ENCODE peak calls at places on chromosomes 3 and 15, in five cellular contexts. P is dorsolateral prefrontal cortex; Y is GM23248; T is CD8-positive, alpha-beta memory T cell; X is A549. Z is an unnamed sample.
A peak's percentile ranks its signal among the peaks of the same experiment; 100 is the strongest.

GRCh38 chr15:38202356-38202755 is 50.3 kb upstream of the SPRED1 start:
- DNase-seq in P (no peak), X (no peak), T (no peak), Y (peak; percentile 9), Z (no peak)

GRCh38 chr15:92123848-92124631 is 269.6 kb upstream of the ST8SIA2 start:
- DNase-seq in T (no peak), Y (no peak), P (no peak), X (no peak), Z (no peak)

GRCh38 chr15:35937380-35937779 is 391.4 kb upstream of the DPH6 start:
- DNase-seq in X (no peak), T (no peak), P (no peak), Y (no peak), Z (no peak)

GRCh38 chr3:124078978-124079911 is 87.3 kb upstream of the ROPN1 start:
- DNase-seq in X (peak; percentile 19), P (no peak), T (no peak), Y (peak; percentile 64), Z (no peak)

GRCh38 chr3:13787533-13787932 is 92.3 kb downstream of the WNT7A start:
- DNase-seq in P (no peak), X (no peak), T (no peak), Y (no peak), Z (no peak)

GRCh38 chr3:101544181-101544850 is 17.4 kb upstream of the TRMT10C start:
- DNase-seq in P (no peak), Y (no peak), X (no peak), T (no peak), Z (no peak)

GRCh38 chr3:195224156-195224979 is 46.6 kb downstream of the XXYLT1 start:
- DNase-seq in T (no peak), Y (peak; percentile 10), P (no peak), X (no peak), Z (no peak)

GRCh38 chr3:4504340-4505261 is 11.5 kb downstream of the ITPR1 start:
- DNase-seq in T (peak; percentile 59), Y (peak; percentile 7), P (no peak), X (no peak), Z (no peak)

GRCh38 chr3:180747805-180748361 is 68.6 kb upstream of the CCDC39 start:
- DNase-seq in X (no peak), P (no peak), T (no peak), Y (no peak), Z (no peak)

GRCh38 chr3:1611824-1612223 is 486.8 kb upstream of the CNTN4 start:
- DNase-seq in P (no peak), X (no peak), Y (no peak), T (no peak), Z (no peak)

GRCh38 chr3:11640009-11640673 is 3.6 kb downstream of the VGLL4 start:
- DNase-seq in P (no peak), Y (no peak), T (no peak), X (no peak), Z (no peak)

GRCh38 chr15:66702770-66703539 is 919 bp downstream of the SMAD6 start:
- DNase-seq in P (no peak), Y (peak; percentile 65), T (no peak), X (no peak), Z (no peak)

GRCh38 chr15:101192081-101192480 is 59.8 kb downstream of the CHSY1 start:
- DNase-seq in T (no peak), Y (no peak), X (no peak), P (no peak), Z (no peak)

GRCh38 chr3:186967686-186968085 is 37.4 kb downstream of the ST6GAL1 start:
- DNase-seq in P (no peak), Y (no peak), X (no peak), T (no peak), Z (no peak)

GRCh38 chr3:116190095-116190494 is 255.2 kb downstream of the LSAMP start:
- DNase-seq in T (no peak), P (no peak), Y (no peak), X (no peak), Z (no peak)

GRCh38 chr3:55484191-55484644 is 2.9 kb downstream of the WNT5A start:
- DNase-seq in P (no peak), Y (no peak), X (no peak), T (no peak), Z (no peak)

GRCh38 chr3:42732196-42732828 is 29.7 kb upstream of the HHATL start:
- DNase-seq in P (peak; percentile 74), Y (no peak), T (no peak), X (no peak), Z (no peak)

GRCh38 chr3:172511783-172512357 is 11.4 kb downstream of the TNFSF10 start:
- DNase-seq in Y (no peak), T (no peak), X (no peak), P (no peak), Z (no peak)

GRCh38 chr3:149783576-149783975 is 8.8 kb downstream of the ANKUB1 start:
- DNase-seq in X (peak; percentile 31), P (no peak), T (no peak), Y (peak; percentile 65), Z (no peak)

GRCh38 chr3:31300802-31301443 is 231.8 kb upstream of the STT3B start:
- DNase-seq in P (no peak), X (no peak), Y (no peak), T (no peak), Z (no peak)

GRCh38 chr3:27630892-27631291 is 91.2 kb downstream of the EOMES start:
- DNase-seq in Y (peak; percentile 87), X (peak; percentile 49), T (no peak), P (no peak), Z (no peak)

GRCh38 chr15:75531041-75531450 is 48.1 kb downstream of the PTPN9 start:
- DNase-seq in Y (peak; percentile 79), T (no peak), X (no peak), P (no peak), Z (no peak)

GRCh38 chr3:55690746-55691540 is 203.8 kb upstream of the WNT5A start:
- DNase-seq in T (no peak), P (no peak), Y (no peak), X (no peak), Z (peak; percentile 52)

GRCh38 chr3:153903430-153903829 is 217.8 kb upstream of the ARHGEF26 start:
- DNase-seq in T (no peak), P (no peak), X (no peak), Y (no peak), Z (no peak)

GRCh38 chr3:188754286-188754685 is 417.5 kb upstream of the TPRG1 start:
- DNase-seq in P (no peak), Y (no peak), T (no peak), X (no peak), Z (no peak)

GRCh38 chr15:39594056-39594763 is 13.3 kb downstream of the THBS1 start:
- DNase-seq in Y (peak; percentile 41), P (no peak), X (no peak), T (peak; percentile 65), Z (no peak)

GRCh38 chr15:68992696-68993095 is 21.8 kb upstream of the NOX5 start:
- DNase-seq in T (no peak), P (no peak), Y (no peak), X (no peak), Z (peak; percentile 1)

GRCh38 chr3:23698652-23699313 is 107.0 kb upstream of the UBE2E1 start:
- DNase-seq in X (no peak), P (no peak), T (no peak), Y (no peak), Z (no peak)

GRCh38 chr15:42313463-42313862 is 40.2 kb upstream of the TMEM87A start:
- DNase-seq in Y (no peak), T (no peak), P (no peak), X (no peak), Z (no peak)

GRCh38 chr3:111676177-111677021 is 81.3 kb upstream of the ZBED2 start:
- DNase-seq in Y (peak; percentile 42), T (no peak), X (peak; percentile 22), P (no peak), Z (no peak)
- H3K4me3 ChIP-seq in Y (no peak overlapping the region), T (peak overlapping the region; percentile 67), X (peak overlapping the region; percentile 79), P (peak overlapping the region; percentile 68), Z (no peak overlapping the region)

GRCh38 chr15:80906159-80906775 is 83.4 kb downstream of the MESD start:
- DNase-seq in T (no peak), Y (peak; percentile 46), P (no peak), X (no peak), Z (no peak)

GRCh38 chr15:80902298-80902801 is 87.3 kb downstream of the MESD start:
- DNase-seq in T (no peak), Y (no peak), X (no peak), P (no peak), Z (no peak)

DNA sequence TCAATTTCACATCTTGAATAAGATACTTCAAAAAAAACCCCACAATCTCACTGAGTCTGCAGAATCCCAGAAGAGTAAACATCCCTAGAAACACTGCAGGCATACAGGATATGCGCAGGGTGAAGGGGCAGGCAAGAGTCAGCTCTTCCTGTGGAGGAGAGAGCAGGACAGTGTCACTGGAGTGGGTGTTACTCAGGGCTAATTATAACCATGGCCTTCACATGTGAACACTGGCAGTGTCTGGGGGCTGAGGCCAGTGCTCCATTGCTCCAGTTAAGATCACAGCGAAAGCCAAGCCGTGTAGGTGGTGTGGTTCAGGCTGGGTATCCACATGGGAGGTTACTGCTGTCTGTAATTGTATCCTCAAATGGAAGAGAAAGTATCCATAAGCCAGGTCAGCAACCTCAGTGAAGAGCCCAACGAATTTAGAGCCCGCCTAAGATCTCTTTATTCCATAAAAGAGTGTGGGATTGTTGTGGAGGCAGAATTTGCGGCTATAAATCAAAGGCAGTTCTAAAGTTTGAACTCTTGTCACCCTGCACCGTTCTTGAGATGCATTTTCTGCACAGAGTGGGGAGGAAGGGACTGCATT is 84.6 kb downstream of the MESD start:
- DNase-seq in X (no peak), P (no peak), T (no peak), Y (peak; percentile 30), Z (no peak)
- H3K27ac ChIP-seq in X (no peak overlapping the region), P (no peak overlapping the region), T (no peak overlapping the region), Y (no peak overlapping the region), Z (no peak overlapping the region)

GRCh38 chr3:141413387-141414140 is 45.3 kb downstream of the ZBTB38 start:
- DNase-seq in Y (peak; percentile 58), T (no peak), X (no peak), P (no peak), Z (no peak)

GRCh38 chr3:141410861-141411771 is 42.8 kb downstream of the ZBTB38 start:
- DNase-seq in X (no peak), T (no peak), Y (peak; percentile 60), P (no peak), Z (no peak)

GRCh38 chr3:141412936-141413354 is 44.6 kb downstream of the ZBTB38 start:
- DNase-seq in X (no peak), T (no peak), P (peak; percentile 80), Y (peak; percentile 93), Z (peak; percentile 89)

GRCh38 chr3:141410408-141410807 is 42.1 kb downstream of the ZBTB38 start:
- DNase-seq in X (no peak), T (no peak), Y (peak; percentile 75), P (no peak), Z (no peak)

GRCh38 chr3:141412087-141412935 is 44.0 kb downstream of the ZBTB38 start:
- DNase-seq in P (no peak), X (peak; percentile 58), T (peak; percentile 71), Y (peak; percentile 85), Z (no peak)
- H3K4me3 ChIP-seq in P (peak overlapping the region; percentile 28), X (peak overlapping the region; percentile 22), T (peak overlapping the region; percentile 38), Y (peak overlapping the region; percentile 59), Z (no peak overlapping the region)

DNA sequence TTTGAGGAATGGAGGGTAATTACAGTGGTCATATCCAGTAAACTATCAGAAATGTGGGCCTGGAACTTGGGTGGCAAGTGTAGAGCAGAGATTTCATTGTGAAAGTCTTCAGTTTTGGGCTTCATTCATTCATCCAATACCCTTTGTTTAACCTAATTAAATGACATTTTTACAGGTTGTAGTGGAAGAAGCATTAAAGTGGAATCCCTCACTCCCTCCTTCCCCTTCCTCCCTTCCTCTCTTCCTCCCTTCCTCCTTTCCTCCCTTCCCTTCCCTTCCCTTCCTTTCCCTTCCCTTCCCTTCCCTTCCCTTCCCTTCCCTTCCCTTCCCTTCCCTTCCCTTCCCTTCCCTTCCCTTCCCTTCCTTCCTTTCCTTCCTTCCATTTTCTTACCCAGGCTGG is 219.3 kb downstream of the PDCD6IP start:
- DNase-seq in Y (no peak), T (no peak), X (no peak), P (no peak), Z (no peak)
- H3K27ac ChIP-seq in Y (no peak overlapping the region), T (no peak overlapping the region), X (no peak overlapping the region), P (no peak overlapping the region), Z (no peak overlapping the region)